ENCODE peak calls at places on chromosomes 2 and 18, in eight cellular contexts. One of them, this sample, is unnamed.

GRCh38 chr2:36516136-36516870 is 81.7 kb downstream of the FEZ2 start:
- DNase-seq in fibroblast of the aortic adventitia: peak
- DNase-seq in mammary epithelial cell: peak
- DNase-seq in NCI-H1092 treated with DMSO at 0.1 percent for 48 hours: no peak
- DNase-seq in AG09319: no peak
- DNase-seq in lung microvascular endothelial cell: no peak
- DNase-seq in stimulated activated CD8-positive, alpha-beta memory T cell treated with anti-CD3 and anti-CD28 coated beads, Interleukin-2, amount 100 ng/mL, for 1 hour: no peak
- DNase-seq in posterior vena cava: no peak
- DNase-seq in this sample: no peak

GRCh38 chr2:169294001-169294675 is 68.2 kb downstream of the LRP2 start:
- DNase-seq in lung microvascular endothelial cell: no peak
- DNase-seq in AG09319: no peak
- DNase-seq in NCI-H1092 treated with DMSO at 0.1 percent for 48 hours: peak
- DNase-seq in mammary epithelial cell: no peak
- DNase-seq in stimulated activated CD8-positive, alpha-beta memory T cell treated with anti-CD3 and anti-CD28 coated beads, Interleukin-2, amount 100 ng/mL, for 1 hour: no peak
- DNase-seq in fibroblast of the aortic adventitia: no peak
- DNase-seq in posterior vena cava: no peak
- DNase-seq in this sample: no peak

GRCh38 chr2:186950694-186951093 is 101.7 kb upstream of the ZSWIM2 start:
- DNase-seq in AG09319: no peak
- DNase-seq in fibroblast of the aortic adventitia: no peak
- DNase-seq in posterior vena cava: no peak
- DNase-seq in stimulated activated CD8-positive, alpha-beta memory T cell treated with anti-CD3 and anti-CD28 coated beads, Interleukin-2, amount 100 ng/mL, for 1 hour: no peak
- DNase-seq in mammary epithelial cell: peak
- DNase-seq in lung microvascular endothelial cell: no peak
- DNase-seq in NCI-H1092 treated with DMSO at 0.1 percent for 48 hours: no peak
- DNase-seq in this sample: no peak

GRCh38 chr2:176687944-176688343 is 418.7 kb downstream of the MTX2 start:
- DNase-seq in posterior vena cava: no peak
- DNase-seq in AG09319: no peak
- DNase-seq in fibroblast of the aortic adventitia: no peak
- DNase-seq in stimulated activated CD8-positive, alpha-beta memory T cell treated with anti-CD3 and anti-CD28 coated beads, Interleukin-2, amount 100 ng/mL, for 1 hour: no peak
- DNase-seq in NCI-H1092 treated with DMSO at 0.1 percent for 48 hours: no peak
- DNase-seq in lung microvascular endothelial cell: no peak
- DNase-seq in mammary epithelial cell: no peak
- DNase-seq in this sample: no peak

GRCh38 chr2:158346041-158346440 is 110.5 kb downstream of the CCDC148 start:
- DNase-seq in posterior vena cava: no peak
- DNase-seq in NCI-H1092 treated with DMSO at 0.1 percent for 48 hours: no peak
- DNase-seq in lung microvascular endothelial cell: no peak
- DNase-seq in mammary epithelial cell: no peak
- DNase-seq in stimulated activated CD8-positive, alpha-beta memory T cell treated with anti-CD3 and anti-CD28 coated beads, Interleukin-2, amount 100 ng/mL, for 1 hour: no peak
- DNase-seq in fibroblast of the aortic adventitia: no peak
- DNase-seq in AG09319: no peak
- DNase-seq in this sample: no peak

GRCh38 chr2:68293024-68293423 is 26.7 kb downstream of the CNRIP1 start:
- DNase-seq in NCI-H1092 treated with DMSO at 0.1 percent for 48 hours: no peak
- DNase-seq in mammary epithelial cell: no peak
- DNase-seq in posterior vena cava: no peak
- DNase-seq in AG09319: no peak
- DNase-seq in lung microvascular endothelial cell: no peak
- DNase-seq in fibroblast of the aortic adventitia: no peak
- DNase-seq in stimulated activated CD8-positive, alpha-beta memory T cell treated with anti-CD3 and anti-CD28 coated beads, Interleukin-2, amount 100 ng/mL, for 1 hour: no peak
- DNase-seq in this sample: no peak

GRCh38 chr2:130341562-130342019 is 1.1 kb upstream of the IMP4 start:
- DNase-seq in fibroblast of the aortic adventitia: no peak
- DNase-seq in mammary epithelial cell: no peak
- DNase-seq in AG09319: no peak
- DNase-seq in stimulated activated CD8-positive, alpha-beta memory T cell treated with anti-CD3 and anti-CD28 coated beads, Interleukin-2, amount 100 ng/mL, for 1 hour: no peak
- DNase-seq in lung microvascular endothelial cell: no peak
- DNase-seq in NCI-H1092 treated with DMSO at 0.1 percent for 48 hours: no peak
- DNase-seq in posterior vena cava: no peak
- DNase-seq in this sample: peak

GRCh38 chr2:26562811-26563645 is 78.1 kb downstream of the CIB4 start:
- DNase-seq in NCI-H1092 treated with DMSO at 0.1 percent for 48 hours: peak
- DNase-seq in stimulated activated CD8-positive, alpha-beta memory T cell treated with anti-CD3 and anti-CD28 coated beads, Interleukin-2, amount 100 ng/mL, for 1 hour: no peak
- DNase-seq in mammary epithelial cell: peak
- DNase-seq in posterior vena cava: peak
- DNase-seq in lung microvascular endothelial cell: no peak
- DNase-seq in AG09319: no peak
- DNase-seq in fibroblast of the aortic adventitia: peak
- DNase-seq in this sample: no peak

GRCh38 chr2:1728821-1729220 is 15.5 kb downstream of the PXDN start:
- DNase-seq in mammary epithelial cell: no peak
- DNase-seq in posterior vena cava: peak
- DNase-seq in NCI-H1092 treated with DMSO at 0.1 percent for 48 hours: peak
- DNase-seq in AG09319: no peak
- DNase-seq in stimulated activated CD8-positive, alpha-beta memory T cell treated with anti-CD3 and anti-CD28 coated beads, Interleukin-2, amount 100 ng/mL, for 1 hour: no peak
- DNase-seq in fibroblast of the aortic adventitia: no peak
- DNase-seq in lung microvascular endothelial cell: peak
- DNase-seq in this sample: no peak

GRCh38 chr18:69399253-69399652 is 1.4 kb upstream of the DOK6 start:
- DNase-seq in lung microvascular endothelial cell: no peak
- DNase-seq in posterior vena cava: no peak
- DNase-seq in fibroblast of the aortic adventitia: no peak
- DNase-seq in stimulated activated CD8-positive, alpha-beta memory T cell treated with anti-CD3 and anti-CD28 coated beads, Interleukin-2, amount 100 ng/mL, for 1 hour: no peak
- DNase-seq in mammary epithelial cell: no peak
- DNase-seq in AG09319: no peak
- DNase-seq in NCI-H1092 treated with DMSO at 0.1 percent for 48 hours: no peak
- DNase-seq in this sample: no peak

GRCh38 chr18:56333846-56334245 is 304.5 kb downstream of the TXNL1 start:
- DNase-seq in lung microvascular endothelial cell: no peak
- DNase-seq in stimulated activated CD8-positive, alpha-beta memory T cell treated with anti-CD3 and anti-CD28 coated beads, Interleukin-2, amount 100 ng/mL, for 1 hour: no peak
- DNase-seq in fibroblast of the aortic adventitia: peak
- DNase-seq in posterior vena cava: no peak
- DNase-seq in NCI-H1092 treated with DMSO at 0.1 percent for 48 hours: no peak
- DNase-seq in mammary epithelial cell: peak
- DNase-seq in AG09319: no peak
- DNase-seq in this sample: no peak

GRCh38 chr2:32284321-32284720 is 6.6 kb downstream of the YIPF4 start:
- DNase-seq in NCI-H1092 treated with DMSO at 0.1 percent for 48 hours: no peak
- DNase-seq in AG09319: no peak
- DNase-seq in fibroblast of the aortic adventitia: no peak
- DNase-seq in posterior vena cava: no peak
- DNase-seq in mammary epithelial cell: peak
- DNase-seq in lung microvascular endothelial cell: peak
- DNase-seq in stimulated activated CD8-positive, alpha-beta memory T cell treated with anti-CD3 and anti-CD28 coated beads, Interleukin-2, amount 100 ng/mL, for 1 hour: no peak
- DNase-seq in this sample: peak

GRCh38 chr2:175396696-175397095 is 215.2 kb upstream of the ATP5MC3 start:
- DNase-seq in mammary epithelial cell: no peak
- DNase-seq in posterior vena cava: no peak
- DNase-seq in lung microvascular endothelial cell: no peak
- DNase-seq in stimulated activated CD8-positive, alpha-beta memory T cell treated with anti-CD3 and anti-CD28 coated beads, Interleukin-2, amount 100 ng/mL, for 1 hour: no peak
- DNase-seq in NCI-H1092 treated with DMSO at 0.1 percent for 48 hours: no peak
- DNase-seq in AG09319: no peak
- DNase-seq in fibroblast of the aortic adventitia: no peak
- DNase-seq in this sample: no peak